ENCODE peak calls at places on chromosomes 3 and 15, in seven cellular contexts. G is CD8-positive, alpha-beta T cell; O is spleen; D is tibial nerve; U is IMR-90; P is A549; R is aorta. J is an unnamed sample.

GRCh38 chr15:99558571-99558970 is 7.2 kb upstream of the MEF2A start:
- DNase-seq in P (no peak), R (no peak), G (no peak), O (no peak), U (no peak), D (no peak), J (no peak)

GRCh38 chr3:138442433-138442832 is 8.0 kb downstream of the ESYT3 start:
- DNase-seq in G (no peak), U (peak), R (peak), P (peak), D (no peak), O (no peak), J (no peak)

GRCh38 chr3:106573605-106574004 is 704.8 kb upstream of the CBLB start:
- DNase-seq in R (no peak), D (no peak), G (no peak), O (no peak), U (no peak), P (no peak), J (no peak)

GRCh38 chr3:42886294-42886822 is 10.7 kb upstream of the CYP8B1 start:
- DNase-seq in D (no peak), P (no peak), O (no peak), G (no peak), R (no peak), U (no peak), J (no peak)

GRCh38 chr3:13509066-13509815 is 29.1 kb downstream of the HDAC11 start:
- DNase-seq in U (no peak), R (peak), G (no peak), P (no peak), O (peak), D (no peak), J (peak)

GRCh38 chr15:98505611-98506031 is 142.7 kb upstream of the IGF1R start:
- DNase-seq in D (peak), R (peak), U (no peak), G (no peak), P (no peak), O (no peak), J (peak)

GRCh38 chr3:45100998-45101407 is 45.2 kb downstream of the CDCP1 start:
- DNase-seq in R (no peak), D (no peak), P (no peak), G (no peak), U (peak), O (no peak), J (no peak)

GRCh38 chr15:48126667-48127355 is 6.0 kb downstream of the SLC24A5 start:
- DNase-seq in U (no peak), O (no peak), G (no peak), D (no peak), P (no peak), R (no peak), J (no peak)

GRCh38 chr15:101641894-101642293 is 10.3 kb downstream of the TM2D3 start:
- DNase-seq in G (no peak), R (no peak), O (no peak), D (no peak), P (no peak), U (no peak), J (no peak)

GRCh38 chr3:197380786-197381185 is 82.4 kb upstream of the DLG1 start:
- DNase-seq in O (peak), U (no peak), G (no peak), R (no peak), D (no peak), P (no peak), J (peak)

GRCh38 chr3:192514754-192515660 is 212.3 kb downstream of the FGF12 start:
- DNase-seq in R (no peak), U (no peak), G (no peak), D (no peak), O (peak), P (peak), J (no peak)

GRCh38 chr3:181823716-181824115 is 112.0 kb downstream of the SOX2 start:
- DNase-seq in U (no peak), R (no peak), O (no peak), G (no peak), D (no peak), P (no peak), J (no peak)

GRCh38 chr15:90718232-90718631 is 1.1 kb downstream of the BLM start:
- DNase-seq in G (no peak), D (no peak), U (no peak), O (no peak), P (no peak), R (no peak), J (no peak)

GRCh38 chr3:151168269-151169094 is 34.5 kb downstream of the GPR171 start:
- DNase-seq in G (peak), P (peak), R (peak), U (peak), D (peak), O (peak), J (peak)

GRCh38 chr3:169748670-169749069 is 16.2 kb downstream of the TERC start:
- DNase-seq in O (no peak), D (no peak), U (no peak), G (no peak), P (no peak), R (no peak), J (no peak)

GRCh38 chr3:56590814-56591213 is 33.8 kb downstream of the CCDC66 start:
- DNase-seq in O (no peak), R (no peak), U (peak), D (no peak), G (no peak), P (no peak), J (no peak)

GRCh38 chr15:81189583-81190283 is 6.9 kb upstream of the IL16 start:
- DNase-seq in D (peak), R (no peak), P (no peak), G (no peak), U (peak), O (no peak), J (peak)

GRCh38 chr3:14418259-14418658 is 15.9 kb downstream of the SLC6A6 start:
- DNase-seq in G (no peak), O (no peak), P (no peak), U (no peak), R (no peak), D (no peak), J (no peak)

GRCh38 chr3:127093312-127093711 is 99.6 kb upstream of the PRR23E start:
- DNase-seq in O (peak), U (no peak), P (no peak), D (no peak), G (no peak), R (no peak), J (no peak)

GRCh38 chr15:40441736-40442531 is 1.2 kb downstream of the BAHD1 start:
- DNase-seq in U (no peak), O (peak), R (no peak), G (no peak), P (no peak), D (no peak), J (peak)

GRCh38 chr3:4996771-4997291 is 17.6 kb downstream of the BHLHE40 start:
- DNase-seq in O (no peak), U (no peak), R (no peak), G (no peak), P (no peak), D (no peak), J (no peak)

GRCh38 chr15:64634020-64634419 is 141.4 kb downstream of the RBPMS2 start:
- DNase-seq in G (peak), O (no peak), U (no peak), P (no peak), R (no peak), D (no peak), J (no peak)

GRCh38 chr3:133488785-133489367 is 84.6 kb upstream of the CDV3 start:
- DNase-seq in G (no peak), U (peak), O (no peak), P (no peak), D (no peak), R (no peak), J (no peak)

GRCh38 chr3:174439621-174440349 is 419.3 kb upstream of the NAALADL2 start:
- DNase-seq in G (no peak), P (peak), R (no peak), D (peak), U (peak), O (no peak), J (no peak)

GRCh38 chr3:83514130-83514914 is 1444.5 kb upstream of the CADM2 start:
- DNase-seq in R (no peak), O (no peak), D (no peak), G (no peak), P (peak), U (no peak), J (no peak)

GRCh38 chr3:195911946-195912270 is 3.6 kb upstream of the TNK2 start:
- DNase-seq in R (peak), O (peak), U (no peak), D (no peak), G (no peak), P (peak), J (peak)

GRCh38 chr3:122797291-122797690 is 2.4 kb downstream of the SLC49A4 start:
- DNase-seq in D (no peak), G (no peak), P (peak), U (peak), R (no peak), O (no peak), J (no peak)

GRCh38 chr15:58362262-58362922 is 69.4 kb upstream of the LIPC start:
- DNase-seq in D (no peak), U (no peak), R (no peak), P (no peak), G (no peak), O (no peak), J (no peak)

GRCh38 chr3:30145281-30145680 is 461.1 kb upstream of the TGFBR2 start:
- DNase-seq in U (peak), O (no peak), P (no peak), D (no peak), G (no peak), R (no peak), J (no peak)

GRCh38 chr3:123332124-123332641 is 116.7 kb downstream of the ADCY5 start:
- DNase-seq in O (peak), U (no peak), P (no peak), D (no peak), G (no peak), R (peak), J (peak)

GRCh38 chr3:184234671-184235380 is 5.4 kb downstream of the VWA5B2 start:
- DNase-seq in P (no peak), G (no peak), D (no peak), R (no peak), O (no peak), U (no peak), J (no peak)

GRCh38 chr3:99871231-99871898 is 53.7 kb downstream of the CMSS1 start:
- DNase-seq in D (no peak), G (no peak), P (no peak), O (no peak), U (no peak), R (no peak), J (no peak)

GRCh38 chr15:29944925-29945324 is 122.7 kb upstream of the TJP1 start:
- DNase-seq in R (no peak), D (no peak), P (no peak), U (no peak), O (no peak), G (no peak), J (no peak)

GRCh38 chr15:29942144-29942543 is 119.9 kb upstream of the TJP1 start:
- DNase-seq in D (no peak), G (no peak), O (no peak), R (no peak), U (no peak), P (peak), J (no peak)

GRCh38 chr15:29945943-29946591 is 123.8 kb upstream of the TJP1 start:
- DNase-seq in U (peak), D (no peak), G (no peak), O (no peak), R (no peak), P (no peak), J (no peak)

GRCh38 chr15:29939404-29939803 is 117.1 kb upstream of the TJP1 start:
- DNase-seq in U (peak), P (no peak), R (no peak), O (no peak), D (no peak), G (no peak), J (no peak)

DNA sequence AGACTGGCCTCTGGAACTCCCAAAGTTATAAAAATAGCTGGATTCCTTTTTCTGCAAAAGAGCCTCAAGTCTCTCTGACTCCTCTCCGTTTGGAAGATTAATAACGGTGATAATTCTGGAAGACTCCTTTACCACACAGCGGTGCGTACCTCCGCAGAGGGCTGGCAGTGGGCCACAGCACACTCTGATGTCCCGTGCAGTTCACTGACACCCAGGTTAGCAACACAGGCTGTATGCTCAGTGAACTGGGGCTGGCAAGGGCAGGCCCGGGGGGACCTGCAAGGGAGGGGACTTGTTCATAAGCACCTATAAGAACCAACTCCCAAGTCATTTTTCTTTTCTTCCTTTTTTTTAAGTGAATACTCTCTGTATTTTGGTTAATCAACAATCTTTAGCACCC is 120.3 kb upstream of the TJP1 start:
- DNase-seq in U (no peak), P (no peak), D (no peak), O (no peak), R (no peak), G (no peak), J (no peak)
- H3K4me3 ChIP-seq in U (no peak), P (no peak), D (no peak), O (no peak), R (no peak), G (no peak), J (no peak)

DNA sequence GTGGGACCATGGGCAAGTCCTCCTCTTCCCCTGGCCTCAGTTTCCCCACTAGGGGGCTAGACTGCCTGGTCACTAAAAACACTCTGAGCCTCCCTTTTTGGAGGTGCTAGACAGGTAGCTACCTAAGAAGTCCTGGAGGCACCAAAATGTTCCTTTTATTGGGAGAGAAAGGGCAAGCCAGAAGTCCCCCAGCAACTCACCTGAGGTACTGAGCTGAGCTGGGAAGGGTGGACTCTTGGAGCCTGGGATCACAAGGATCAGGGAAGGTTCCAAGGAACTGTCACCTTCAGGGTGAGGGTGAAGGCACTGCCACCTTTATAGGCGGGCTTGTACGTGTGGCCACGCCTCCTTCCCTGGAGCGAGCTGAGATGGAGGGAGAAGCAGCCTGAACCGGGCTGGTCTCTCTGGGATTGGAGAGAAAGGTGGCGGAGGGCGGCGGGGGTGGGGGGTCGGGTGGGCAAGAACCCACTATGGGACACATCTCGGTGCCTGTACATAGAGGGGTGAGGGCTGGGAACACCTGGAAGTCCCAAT is at the start of gene CYP1A1:
- DNase-seq in O (no peak), D (no peak), P (no peak), G (peak), R (no peak), U (no peak), J (no peak)
- H3K4me3 ChIP-seq in O (peak), D (peak), P (peak), G (peak), R (peak), U (peak), J (peak)

GRCh38 chr3:187982149-187982548 is 171.8 kb upstream of the LPP start:
- DNase-seq in O (no peak), D (no peak), G (no peak), P (no peak), R (no peak), U (no peak), J (no peak)
- H3K4me3 ChIP-seq in O (no peak), D (no peak), G (no peak), P (no peak), R (no peak), U (no peak), J (no peak)

GRCh38 chr15:25863968-25864580 is 947 bp upstream of the ATP10A start:
- DNase-seq in D (no peak), G (no peak), R (no peak), U (no peak), O (no peak), P (no peak), J (no peak)
- H3K4me3 ChIP-seq in D (peak), G (no peak), R (peak), U (peak), O (no peak), P (peak), J (peak)

GRCh38 chr3:120418866-120419490 is 31.8 kb downstream of the FSTL1 start:
- DNase-seq in D (no peak), O (no peak), P (peak), U (no peak), G (no peak), R (no peak), J (no peak)

GRCh38 chr3:120415756-120416155 is 35.0 kb downstream of the FSTL1 start:
- DNase-seq in D (no peak), R (no peak), O (no peak), U (no peak), G (no peak), P (no peak), J (no peak)

GRCh38 chr3:120418446-120418845 is 32.3 kb downstream of the FSTL1 start:
- DNase-seq in R (no peak), P (no peak), G (no peak), D (no peak), O (no peak), U (no peak), J (no peak)

GRCh38 chr3:120417272-120417911 is 33.4 kb downstream of the FSTL1 start:
- DNase-seq in R (peak), D (peak), O (peak), G (peak), P (peak), U (peak), J (peak)

GRCh38 chr3:120416868-120417267 is 33.9 kb downstream of the FSTL1 start:
- DNase-seq in R (no peak), U (no peak), O (no peak), D (no peak), G (no peak), P (no peak), J (no peak)
- H3K4me3 ChIP-seq in R (no peak), U (no peak), O (no peak), D (no peak), G (peak), P (no peak), J (no peak)

GRCh38 chr3:98722389-98722788 is 40.8 kb upstream of the ST3GAL6 start:
- DNase-seq in U (no peak), R (no peak), D (no peak), O (no peak), G (no peak), P (no peak), J (no peak)
- H3K4me3 ChIP-seq in U (no peak), R (no peak), D (no peak), O (no peak), G (no peak), P (no peak), J (no peak)

GRCh38 chr15:78056714-78057269 is 20.7 kb downstream of the TBC1D2B start:
- DNase-seq in P (no peak), U (peak), O (no peak), R (no peak), D (no peak), G (no peak), J (peak)
- H3K4me3 ChIP-seq in P (no peak), U (no peak), O (no peak), R (no peak), D (no peak), G (no peak), J (no peak)

J was measured in tibial artery.